ENCODE peak calls at places on chromosomes 7 and 10, in five cellular contexts. I, H, S, O and D are unnamed samples.

GRCh38 chr10:7986851-7987250 is 67.6 kb upstream of the GATA3 start:
- DNase-seq in S (no peak), I (no peak), O (peak), H (no peak), D (no peak)

GRCh38 chr7:43637114-43637806 is 54.4 kb downstream of the STK17A start:
- DNase-seq in S (no peak), I (no peak), O (no peak), H (peak), D (no peak)

GRCh38 chr7:150973571-150974451 is 4.3 kb downstream of the KCNH2 start:
- DNase-seq in O (no peak), S (no peak), I (no peak), H (no peak), D (no peak)

GRCh38 chr7:132376361-132377013 is 199.8 kb downstream of the PLXNA4 start:
- DNase-seq in O (no peak), H (no peak), S (no peak), I (no peak), D (no peak)

GRCh38 chr10:20659225-20659624 is 237.9 kb downstream of the NEBL start:
- DNase-seq in S (no peak), O (no peak), H (no peak), I (no peak), D (no peak)

GRCh38 chr7:128908750-128909385 is 1.6 kb downstream of the KCP start:
- DNase-seq in I (no peak), S (no peak), H (no peak), O (no peak), D (no peak)

GRCh38 chr7:33926535-33926934 is 21.2 kb downstream of the BMPER start:
- DNase-seq in H (no peak), O (no peak), I (no peak), S (no peak), D (no peak)

GRCh38 chr7:46493196-46493595 is 572.1 kb upstream of the IGFBP3 start:
- DNase-seq in I (no peak), O (no peak), H (no peak), S (no peak), D (no peak)

GRCh38 chr7:100372256-100372655 is 1.0 kb upstream of the PILRA start:
- DNase-seq in I (no peak), S (no peak), O (peak), H (peak), D (no peak)

GRCh38 chr7:12951397-12951801 is 264.0 kb downstream of the ARL4A start:
- DNase-seq in H (peak), O (peak), I (no peak), S (no peak), D (no peak)

GRCh38 chr10:103576862-103577261 is 83.4 kb downstream of the NEURL1 start:
- DNase-seq in H (no peak), I (no peak), O (no peak), S (no peak), D (no peak)

GRCh38 chr7:10708447-10708846 is 265.2 kb upstream of the PHF14 start:
- DNase-seq in H (no peak), O (no peak), I (no peak), S (no peak), D (no peak)

GRCh38 chr10:132585732-132586722 is 48.4 kb downstream of the INPP5A start:
- DNase-seq in I (no peak), H (no peak), O (peak), S (no peak), D (no peak)

GRCh38 chr10:67943917-67944316 is 59.5 kb downstream of the SIRT1 start:
- DNase-seq in H (no peak), I (no peak), O (no peak), S (no peak), D (no peak)

GRCh38 chr7:157124655-157125054 is 14.1 kb upstream of the UBE3C start:
- DNase-seq in O (no peak), H (no peak), S (no peak), I (no peak), D (no peak)

GRCh38 chr7:6423942-6424701 is 23.6 kb downstream of the DAGLB start:
- DNase-seq in I (peak), H (no peak), S (no peak), O (no peak), D (no peak)

GRCh38 chr10:15223174-15223573 is 54.7 kb upstream of the NMT2 start:
- DNase-seq in O (peak), H (peak), S (no peak), I (no peak), D (no peak)

GRCh38 chr7:41696323-41696916 is 6.5 kb downstream of the INHBA start:
- DNase-seq in S (peak), I (peak), H (peak), O (peak), D (no peak)

GRCh38 chr7:85014936-85015335 is 171.9 kb downstream of the SEMA3D start:
- DNase-seq in O (no peak), H (no peak), I (no peak), S (no peak), D (no peak)

GRCh38 chr10:77420942-77421523 is 216.6 kb downstream of the KCNMA1 start:
- DNase-seq in I (no peak), H (no peak), O (no peak), S (no peak), D (no peak)

GRCh38 chr10:77421576-77421975 is 216.0 kb downstream of the KCNMA1 start:
- DNase-seq in I (no peak), H (no peak), O (no peak), S (no peak), D (no peak)

GRCh38 chr10:77424257-77424656 is 213.4 kb downstream of the KCNMA1 start:
- DNase-seq in O (no peak), H (no peak), S (no peak), I (no peak), D (no peak)

GRCh38 chr10:77419979-77420378 is 217.6 kb downstream of the KCNMA1 start:
- DNase-seq in H (no peak), O (no peak), I (no peak), S (no peak), D (no peak)

DNA sequence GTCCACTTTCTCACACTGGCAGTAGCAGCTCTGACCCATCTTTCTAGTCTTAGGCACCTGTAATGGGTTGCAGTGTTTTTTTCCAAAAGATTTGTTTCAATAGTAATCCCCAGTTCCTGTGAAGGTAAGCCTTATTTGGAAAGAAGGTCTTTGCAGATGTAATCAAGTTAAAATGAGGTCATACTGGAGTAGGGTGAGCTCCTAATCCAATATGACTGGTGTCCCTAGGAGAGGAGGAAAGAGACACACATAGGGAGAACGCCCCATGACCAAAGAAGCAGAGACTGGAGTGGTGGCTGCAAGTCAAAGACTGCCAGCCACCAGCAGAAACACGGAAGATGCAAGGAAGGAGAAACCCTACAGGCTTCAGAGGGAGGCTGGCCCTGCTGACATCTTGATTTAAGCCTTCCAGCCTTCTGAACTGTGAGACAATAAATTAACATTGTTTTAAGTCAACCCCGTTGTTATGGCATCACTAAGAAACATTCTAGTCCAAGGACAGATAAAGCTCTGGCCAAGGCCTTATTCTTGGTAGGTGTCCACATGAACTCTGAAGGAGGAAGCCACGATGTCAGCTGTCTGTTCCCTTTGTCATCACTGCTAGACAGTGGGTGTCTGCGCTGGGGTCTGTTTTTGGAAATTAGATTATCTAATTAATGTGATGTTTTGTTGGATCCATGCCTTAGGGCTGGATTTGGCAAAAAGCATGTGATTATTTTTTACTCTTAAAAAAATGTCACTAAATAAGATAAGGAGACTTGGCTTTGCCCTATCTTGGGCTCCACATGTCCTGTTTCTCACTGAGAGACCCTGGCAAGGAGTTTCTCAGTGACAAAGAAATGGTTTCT is 214.9 kb downstream of the KCNMA1 start:
- DNase-seq in O (peak), S (no peak), H (no peak), I (no peak), D (no peak)
- TF ChIP-seq CTCF in O (no peak), S (no peak), H (no peak), I (no peak), D (no peak)

GRCh38 chr10:62636825-62637248 is 167.7 kb upstream of the ADO start:
- DNase-seq in O (peak), H (no peak), I (no peak), S (no peak), D (no peak)
- TF ChIP-seq CTCF in O (peak), H (peak), I (no peak), S (no peak), D (no peak)

GRCh38 chr10:46037107-46037900 is 6.9 kb upstream of the NCOA4 start:
- DNase-seq in O (no peak), H (no peak), I (no peak), S (no peak), D (no peak)
- TF ChIP-seq CTCF in O (no peak), H (no peak), I (no peak), S (no peak), D (no peak)

DNA sequence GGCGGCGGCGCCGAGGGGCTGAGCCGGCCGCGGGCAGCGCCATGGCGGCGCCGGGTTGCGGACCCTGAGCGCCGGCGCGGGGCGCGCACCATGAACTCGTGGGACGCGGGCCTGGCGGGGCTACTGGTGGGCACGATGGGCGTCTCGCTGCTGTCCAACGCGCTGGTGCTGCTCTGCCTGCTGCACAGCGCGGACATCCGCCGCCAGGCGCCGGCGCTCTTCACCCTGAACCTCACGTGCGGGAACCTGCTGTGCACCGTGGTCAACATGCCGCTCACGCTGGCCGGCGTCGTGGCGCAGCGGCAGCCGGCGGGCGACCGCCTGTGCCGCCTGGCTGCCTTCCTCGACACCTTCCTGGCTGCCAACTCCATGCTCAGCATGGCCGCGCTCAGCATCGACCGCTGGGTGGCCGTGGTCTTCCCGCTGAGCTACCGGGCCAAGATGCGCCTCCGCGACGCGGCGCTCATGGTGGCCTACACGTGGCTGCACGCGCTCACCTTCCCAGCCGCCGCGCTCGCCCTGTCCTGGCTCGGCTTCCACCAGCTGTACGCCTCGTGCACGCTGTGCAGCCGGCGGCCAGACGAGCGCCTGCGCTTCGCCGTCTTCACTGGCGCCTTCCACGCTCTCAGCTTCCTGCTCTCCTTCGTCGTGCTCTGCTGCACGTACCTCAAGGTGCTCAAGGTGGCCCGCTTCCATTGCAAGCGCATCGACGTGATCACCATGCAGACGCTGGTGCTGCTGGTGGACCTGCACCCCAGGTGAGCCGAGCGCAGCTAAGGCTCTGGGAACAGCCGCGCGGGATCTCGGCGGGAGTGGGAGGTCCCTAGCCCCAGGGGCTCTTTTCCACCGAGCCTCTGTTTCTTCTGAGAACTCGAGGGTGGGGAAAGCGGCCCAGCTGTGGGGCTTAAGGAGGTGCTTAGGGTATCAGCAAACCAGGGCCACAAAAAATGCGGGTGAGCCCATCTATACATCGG is at the start of gene GPR26:
- DNase-seq in I (no peak), O (no peak), S (peak), H (no peak), D (no peak)
- TF ChIP-seq CTCF in I (no peak), O (no peak), S (no peak), H (no peak), D (no peak)